ENCODE peak calls at places on chromosome 15, in eight cellular contexts. J, K, L, Z, E, U, B and R are unnamed samples.
A peak's percentile ranks its signal among the peaks of the same experiment; 100 is the strongest.

GRCh38 chr15:55921744-55922143 is 71.7 kb downstream of the NEDD4 start:
- DNase-seq in J (no peak), K (no peak), L (no peak), Z (no peak), E (no peak), U (no peak), B (no peak), R (no peak)

GRCh38 chr15:57752426-57752825 is 45.9 kb downstream of the POLR2M start:
- DNase-seq in J (peak; percentile 53), K (no peak), L (no peak), Z (no peak), E (no peak), U (no peak), B (no peak), R (no peak)

GRCh38 chr15:44157679-44158078 is 37.4 kb downstream of the FRMD5 start:
- DNase-seq in J (no peak), K (peak; percentile 76), L (no peak), Z (no peak), E (no peak), U (peak; percentile 99), B (no peak), R (no peak)

GRCh38 chr15:21261396-21261964 is 178.8 kb downstream of the POTEB3 start:
- DNase-seq in J (peak; percentile 23), K (no peak), L (peak; percentile 65), Z (no peak), E (no peak), U (no peak), B (peak; percentile 80), R (no peak)

GRCh38 chr15:28043625-28044520 is 55.2 kb downstream of the OCA2 start:
- DNase-seq in J (no peak), K (peak; percentile 12), L (no peak), Z (no peak), E (no peak), U (no peak), B (no peak), R (no peak)

GRCh38 chr15:68352401-68353062 is 75.0 kb downstream of the FEM1B start:
- DNase-seq in J (peak; percentile 31), K (no peak), L (peak; percentile 90), Z (peak; percentile 23), E (no peak), U (peak; percentile 96), B (peak; percentile 72), R (peak; percentile 17)

GRCh38 chr15:40240619-40241304 is 1.9 kb downstream of the PAK6 start:
- DNase-seq in J (no peak), K (no peak), L (peak; percentile 50), Z (no peak), E (no peak), U (no peak), B (peak; percentile 58), R (no peak)

GRCh38 chr15:98525625-98526024 is 122.7 kb upstream of the IGF1R start:
- DNase-seq in J (no peak), K (no peak), L (peak; percentile 71), Z (no peak), E (no peak), U (no peak), B (no peak), R (no peak)

GRCh38 chr15:49225572-49226281 is 55.7 kb downstream of the GALK2 start:
- DNase-seq in J (no peak), K (no peak), L (no peak), Z (no peak), E (no peak), U (peak; percentile 30), B (no peak), R (no peak)

GRCh38 chr15:56532766-56533455 is 68.0 kb upstream of the MNS1 start:
- DNase-seq in J (no peak), K (no peak), L (no peak), Z (no peak), E (no peak), U (peak; percentile 23), B (no peak), R (no peak)

GRCh38 chr15:99409097-99409473 is 156.7 kb upstream of the MEF2A start:
- DNase-seq in J (peak; percentile 81), K (peak; percentile 66), L (peak; percentile 80), Z (peak; percentile 76), E (no peak), U (peak; percentile 49), B (peak; percentile 83), R (peak; percentile 32)

GRCh38 chr15:60347480-60348069 is 50.2 kb downstream of the ANXA2 start:
- DNase-seq in J (no peak), K (no peak), L (no peak), Z (no peak), E (no peak), U (no peak), B (no peak), R (no peak)

DNA sequence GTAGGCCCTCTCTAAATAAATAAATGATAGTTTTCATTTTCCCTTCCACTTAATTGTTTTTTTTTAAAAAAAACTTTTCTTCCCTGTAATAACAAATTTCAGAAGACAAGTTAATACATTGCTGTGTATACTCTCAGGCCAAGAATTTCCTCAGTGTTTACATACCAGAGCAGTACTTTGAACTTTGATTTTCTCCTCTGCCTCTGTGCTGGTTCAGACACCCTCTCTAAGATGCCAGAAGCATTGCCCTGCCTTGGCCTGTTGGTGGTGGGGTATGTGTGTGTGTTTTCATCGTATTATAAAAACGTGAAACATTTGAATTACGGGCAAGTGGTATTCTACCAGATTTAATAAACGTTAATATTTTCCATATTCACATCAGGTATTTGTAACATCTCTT is 70.1 kb downstream of the SMAD3 start:
- DNase-seq in J (no peak), K (peak; percentile 71), L (peak; percentile 63), Z (no peak), E (no peak), U (peak; percentile 78), B (no peak), R (no peak)
- H3K27ac ChIP-seq in J (peak overlapping the region; percentile 69), K (peak overlapping the region; percentile 60), L (peak overlapping the region; percentile 79), Z (peak overlapping the region; percentile 89), E (peak overlapping the region; percentile 72), U (peak overlapping the region; percentile 88), B (peak overlapping the region; percentile 90), R (peak overlapping the region; percentile 81)

GRCh38 chr15:101642361-101642760 is 9.8 kb downstream of the TM2D3 start:
- DNase-seq in J (no peak), K (no peak), L (no peak), Z (no peak), E (no peak), U (no peak), B (no peak), R (no peak)
- TF ChIP-seq CTCF in J (no peak), K (peak; percentile 25), L (no peak), Z (no peak), E (no peak), U (no peak), B (no peak), R (no peak)

GRCh38 chr15:25236143-25236860 is 202.5 kb downstream of the UBE3A start:
- DNase-seq in J (peak; percentile 3), K (no peak), L (peak; percentile 30), Z (no peak), E (no peak), U (no peak), B (peak; percentile 48), R (no peak)
- H3K9me3 ChIP-seq in J (peaks cover 30% of the 10 kb centered on the region), K (peaks cover 100% of the 10 kb centered on the region), L (no peaks in the 10 kb centered on the region), Z (peaks cover 4% of the 10 kb centered on the region), E (peaks cover 98% of the 10 kb centered on the region), U (no peaks in the 10 kb centered on the region), B (no peaks in the 10 kb centered on the region), R (no peaks in the 10 kb centered on the region)

GRCh38 chr15:90393040-90393439 is 5.0 kb downstream of the IQGAP1 start:
- DNase-seq in J (no peak), K (no peak), L (no peak), Z (no peak), E (no peak), U (no peak), B (no peak), R (no peak)

GRCh38 chr15:90394074-90394473 is 6.0 kb downstream of the IQGAP1 start:
- DNase-seq in J (no peak), K (no peak), L (no peak), Z (peak; percentile 64), E (no peak), U (no peak), B (no peak), R (no peak)

GRCh38 chr15:90400005-90400758 is 12.1 kb downstream of the IQGAP1 start:
- DNase-seq in J (no peak), K (peak; percentile 28), L (no peak), Z (no peak), E (no peak), U (peak; percentile 20), B (no peak), R (no peak)

GRCh38 chr15:90394702-90395442 is 6.8 kb downstream of the IQGAP1 start:
- DNase-seq in J (no peak), K (no peak), L (no peak), Z (no peak), E (no peak), U (no peak), B (no peak), R (no peak)

DNA sequence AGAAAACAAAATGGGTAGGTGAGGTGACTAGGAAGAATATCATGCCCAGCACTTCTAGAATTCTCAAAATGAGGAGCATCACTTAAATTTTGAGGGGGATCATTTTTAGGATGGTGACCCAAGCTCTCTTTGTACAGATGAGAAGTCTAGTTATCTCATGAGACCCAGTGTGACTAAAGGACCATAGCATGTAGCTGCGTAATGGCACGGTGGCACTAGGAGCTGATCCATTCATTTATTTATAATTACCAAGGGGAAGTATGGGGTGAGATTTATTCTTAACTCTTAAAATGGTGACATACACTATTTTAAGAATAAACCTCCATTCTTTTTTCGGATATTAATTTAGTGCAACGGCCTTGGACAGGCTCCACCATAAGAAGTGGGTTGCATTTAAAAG is 8.3 kb downstream of the IQGAP1 start:
- DNase-seq in J (no peak), K (no peak), L (no peak), Z (no peak), E (no peak), U (no peak), B (no peak), R (no peak)
- H3K27ac ChIP-seq in J (no peak overlapping the region), K (no peak overlapping the region), L (peak overlapping the region; percentile 27), Z (peak overlapping the region; percentile 32), E (no peak overlapping the region), U (no peak overlapping the region), B (peak overlapping the region; percentile 18), R (no peak overlapping the region)

GRCh38 chr15:77013786-77014136 is 18.8 kb downstream of the PSTPIP1 start:
- DNase-seq in J (no peak), K (no peak), L (no peak), Z (peak; percentile 53), E (no peak), U (no peak), B (peak; percentile 90), R (peak; percentile 81)
- TF ChIP-seq CTCF in J (no peak), K (no peak), L (no peak), Z (no peak), E (no peak), U (no peak), B (no peak), R (no peak)